ENCODE peak calls at places on chromosomes 7 and 10, in nine cellular contexts. I is testis, N is psoas muscle, V is fibroblast of lung, Q is GM23338, G is astrocyte of the spinal cord, M is BE2C, J is tibial nerve, A is heart left ventricle. R is an unnamed sample.

GRCh38 chr7:136911362-136911761 is 42.9 kb downstream of the CHRM2 start:
- DNase-seq in I (no peak), N (no peak), V (peak), Q (peak), G (peak), M (peak), J (no peak), A (no peak), R (no peak)

GRCh38 chr7:157498690-157499089 is 161.9 kb downstream of the DNAJB6 start:
- DNase-seq in I (no peak), N (peak), V (no peak), Q (no peak), G (no peak), M (no peak), J (no peak), A (no peak), R (no peak)

GRCh38 chr7:148930335-148930734 is 46.2 kb upstream of the EZH2 start:
- DNase-seq in I (no peak), N (no peak), V (no peak), Q (no peak), G (no peak), M (no peak), J (no peak), A (no peak), R (no peak)

GRCh38 chr7:30206466-30206865 is 71.7 kb downstream of the MTURN start:
- DNase-seq in I (no peak), N (no peak), V (no peak), Q (peak), G (peak), M (no peak), J (no peak), A (no peak), R (no peak)

GRCh38 chr7:107450970-107451369 is 18.9 kb upstream of the GPR22 start:
- DNase-seq in I (no peak), N (no peak), V (no peak), Q (no peak), G (no peak), M (no peak), J (no peak), A (no peak), R (no peak)

GRCh38 chr7:55515569-55516279 is 56.6 kb downstream of the VOPP1 start:
- DNase-seq in I (peak), N (peak), V (no peak), Q (no peak), G (no peak), M (no peak), J (no peak), A (no peak), R (no peak)

GRCh38 chr7:33262476-33262875 is 133.1 kb downstream of the BBS9 start:
- DNase-seq in I (no peak), N (no peak), V (no peak), Q (peak), G (no peak), M (no peak), J (no peak), A (no peak), R (no peak)

GRCh38 chr7:147022056-147022455 is 905.5 kb downstream of the CNTNAP2 start:
- DNase-seq in I (no peak), N (no peak), V (no peak), Q (no peak), G (no peak), M (no peak), J (no peak), A (no peak), R (no peak)

GRCh38 chr7:37765872-37766525 is 82.4 kb upstream of the NME8 start:
- DNase-seq in I (no peak), N (no peak), V (no peak), Q (no peak), G (no peak), M (no peak), J (no peak), A (peak), R (no peak)

GRCh38 chr7:93147358-93147757 is 827 bp downstream of the SAMD9L start:
- DNase-seq in I (peak), N (no peak), V (peak), Q (no peak), G (peak), M (no peak), J (peak), A (no peak), R (no peak)

DNA sequence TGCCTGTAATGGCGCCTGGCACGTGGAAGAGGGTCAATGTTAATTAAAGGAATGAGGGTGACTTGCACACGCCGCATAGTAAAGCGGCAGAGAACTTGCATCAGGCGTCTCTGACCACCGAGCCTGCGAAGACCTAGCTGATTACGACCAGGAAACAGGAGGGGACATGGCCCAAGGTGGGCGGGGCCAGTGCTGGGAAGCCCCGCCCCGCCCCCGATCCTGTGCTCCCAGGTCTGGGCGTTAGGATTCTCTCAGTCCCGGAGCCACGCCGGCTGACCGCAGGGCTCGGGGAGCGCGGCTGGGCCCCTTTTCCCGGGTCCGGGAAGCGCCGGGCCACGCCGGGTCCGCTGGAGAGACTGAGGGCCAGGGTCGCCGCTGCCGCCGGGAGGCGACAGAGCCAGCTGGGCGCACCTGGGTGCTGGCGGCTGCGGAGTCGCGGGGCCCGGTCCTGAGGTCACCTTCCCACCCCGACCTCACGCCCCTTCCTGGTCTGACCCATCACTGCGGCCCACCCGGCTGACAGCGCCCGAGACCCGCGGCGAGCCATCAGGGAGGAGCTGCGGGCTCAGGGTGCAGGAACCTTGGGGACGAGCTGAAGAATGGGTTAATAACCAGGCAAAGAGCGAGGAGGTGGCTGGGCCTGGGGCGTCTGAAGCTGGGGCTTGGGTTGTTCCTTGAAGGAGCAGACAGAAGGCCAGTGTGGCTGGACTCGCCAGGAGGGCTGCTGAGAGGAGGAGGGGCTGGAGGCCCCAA is 23.0 kb upstream of the GRID1 start:
- DNase-seq in I (no peak), N (no peak), V (no peak), Q (peak), G (no peak), M (no peak), J (no peak), A (peak), R (no peak)
- H3K4me3 ChIP-seq in I (peak), N (peak), V (peak), Q (peak), G (peak), M (no peak), J (no peak), A (peak), R (no peak)

GRCh38 chr10:97686301-97686961 is 610 bp downstream of the AVPI1 start:
- DNase-seq in I (no peak), N (no peak), V (no peak), Q (no peak), G (no peak), M (no peak), J (no peak), A (no peak), R (no peak)

GRCh38 chr10:97690138-97690537 is 3.1 kb upstream of the AVPI1 start:
- DNase-seq in I (no peak), N (no peak), V (no peak), Q (no peak), G (no peak), M (no peak), J (no peak), A (no peak), R (no peak)

GRCh38 chr10:97686962-97687784 is at the start of gene AVPI1:
- DNase-seq in I (peak), N (peak), V (peak), Q (peak), G (peak), M (peak), J (peak), A (peak), R (peak)

GRCh38 chr10:97689637-97690036 is 2.6 kb upstream of the AVPI1 start:
- DNase-seq in I (no peak), N (no peak), V (peak), Q (peak), G (peak), M (no peak), J (peak), A (no peak), R (peak)

DNA sequence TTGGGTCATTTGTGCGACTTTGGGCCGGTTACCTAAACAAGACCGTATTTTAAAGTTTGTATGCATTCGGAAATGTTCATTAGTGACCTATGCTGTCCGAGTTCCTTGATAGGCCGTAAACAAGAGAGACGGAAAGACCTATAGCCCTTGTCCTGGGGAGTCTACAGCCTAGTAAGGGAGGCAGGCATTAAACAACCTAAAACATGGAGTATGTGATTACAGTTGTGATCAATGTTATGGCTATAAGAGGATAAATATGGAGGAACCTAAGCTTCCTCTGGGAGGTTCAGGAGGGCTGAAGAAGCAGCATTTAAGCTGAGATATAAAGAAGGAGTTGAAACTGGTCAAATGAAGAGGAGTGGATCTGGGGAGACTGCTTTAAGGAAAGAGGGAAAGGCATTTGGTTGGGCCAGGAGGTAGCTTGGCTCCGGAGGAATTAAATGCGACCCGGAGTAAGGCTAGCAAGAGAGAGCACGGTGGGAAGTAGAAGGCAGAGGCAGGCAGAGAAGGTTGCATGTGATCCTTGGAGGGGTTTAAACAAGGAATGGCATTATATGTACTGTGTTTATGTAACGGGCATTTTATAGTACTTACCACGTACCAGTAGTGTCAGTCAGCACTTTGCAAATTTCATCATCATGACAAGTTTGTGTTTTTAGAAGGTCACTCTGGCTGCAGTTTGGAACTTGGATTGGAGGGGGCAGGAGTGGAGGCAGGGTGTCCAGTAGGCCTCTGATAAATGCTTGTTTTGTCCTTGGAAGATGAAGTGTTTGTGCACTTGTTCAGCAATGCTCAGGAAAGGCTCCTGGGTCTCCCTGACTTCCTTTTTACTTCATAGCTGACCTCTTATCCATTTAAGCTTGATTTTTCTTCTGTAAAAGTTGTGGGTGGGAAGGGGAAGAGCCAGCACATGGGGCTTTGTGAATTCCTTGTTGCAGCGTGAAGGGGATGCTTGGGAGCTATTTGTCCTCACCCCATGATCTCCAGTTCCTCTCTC is 1.0 kb upstream of the AVPI1 start:
- DNase-seq in I (peak), N (no peak), V (peak), Q (peak), G (peak), M (no peak), J (peak), A (no peak), R (peak)
- H3K4me3 ChIP-seq in I (peak), N (peak), V (peak), Q (peak), G (peak), M (peak), J (peak), A (peak), R (peak)

DNA sequence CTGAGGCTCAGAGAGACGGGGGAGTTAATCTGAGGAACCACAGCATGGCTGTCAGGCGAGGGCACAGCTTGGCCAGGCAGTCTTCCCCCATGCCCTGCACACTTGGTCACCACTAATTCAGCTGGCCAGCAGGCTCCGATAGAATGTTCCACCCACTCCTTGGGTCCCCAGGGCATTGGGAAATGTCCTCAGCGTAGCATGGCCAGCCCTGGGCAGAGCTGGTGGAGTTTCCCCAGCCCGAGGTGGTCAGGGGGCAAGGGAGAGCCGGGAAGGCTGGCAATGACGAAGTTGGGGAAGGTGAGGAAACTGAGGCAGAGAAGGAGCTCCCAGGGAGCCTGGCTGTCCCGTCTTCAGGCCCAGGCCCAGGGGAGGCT is 12.1 kb upstream of the GRIFIN start:
- DNase-seq in I (no peak), N (peak), V (no peak), Q (no peak), G (no peak), M (no peak), J (peak), A (peak), R (no peak)
- H3K4me3 ChIP-seq in I (no peak), N (no peak), V (no peak), Q (no peak), G (no peak), M (no peak), J (no peak), A (no peak), R (no peak)

GRCh38 chr10:62961951-62962523 is 145.9 kb upstream of the EGR2 start:
- DNase-seq in I (no peak), N (no peak), V (peak), Q (no peak), G (peak), M (no peak), J (no peak), A (no peak), R (no peak)

GRCh38 chr10:62958980-62959379 is 142.8 kb upstream of the EGR2 start:
- DNase-seq in I (no peak), N (no peak), V (no peak), Q (no peak), G (no peak), M (no peak), J (no peak), A (no peak), R (no peak)

GRCh38 chr10:62960416-62960815 is 144.2 kb upstream of the EGR2 start:
- DNase-seq in I (no peak), N (no peak), V (no peak), Q (no peak), G (peak), M (no peak), J (no peak), A (no peak), R (no peak)

GRCh38 chr10:62959553-62959952 is 143.4 kb upstream of the EGR2 start:
- DNase-seq in I (no peak), N (no peak), V (peak), Q (no peak), G (peak), M (no peak), J (no peak), A (no peak), R (no peak)
- H3K4me3 ChIP-seq in I (no peak), N (no peak), V (no peak), Q (no peak), G (no peak), M (no peak), J (no peak), A (no peak), R (no peak)

DNA sequence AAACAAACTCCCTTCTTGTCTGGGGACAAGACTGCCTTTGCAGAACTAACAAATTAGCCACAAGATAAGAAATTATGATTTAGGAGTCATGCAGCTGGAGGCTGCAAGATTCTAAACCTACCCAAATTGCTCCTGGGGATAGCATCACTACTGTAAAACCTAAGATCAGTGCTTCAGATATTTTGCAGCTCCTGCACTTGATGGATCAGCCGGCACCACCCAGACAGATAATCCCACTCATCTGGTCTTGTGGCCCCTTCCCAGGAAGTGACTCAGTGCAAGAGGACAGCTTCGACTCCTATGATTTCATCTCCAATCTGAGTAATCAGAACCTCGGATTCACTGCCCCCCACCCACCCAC is 181.9 kb downstream of the AKR1D1 start:
- DNase-seq in I (no peak), N (no peak), V (no peak), Q (no peak), G (no peak), M (peak), J (no peak), A (no peak), R (no peak)
- H3K4me3 ChIP-seq in I (no peak), N (no peak), V (no peak), Q (no peak), G (no peak), M (no peak), J (no peak), A (no peak), R (no peak)

GRCh38 chr10:95559466-95559865 is 1.7 kb downstream of the SORBS1 start:
- DNase-seq in I (no peak), N (peak), V (no peak), Q (peak), G (no peak), M (no peak), J (no peak), A (no peak), R (no peak)
- H3K4me3 ChIP-seq in I (peak), N (peak), V (no peak), Q (peak), G (no peak), M (no peak), J (peak), A (peak), R (no peak)

GRCh38 chr7:833601-834258 is 1.5 kb downstream of the SUN1 start:
- DNase-seq in I (no peak), N (no peak), V (no peak), Q (no peak), G (peak), M (no peak), J (no peak), A (no peak), R (no peak)

GRCh38 chr7:832968-833424 is 720 bp downstream of the SUN1 start:
- DNase-seq in I (no peak), N (no peak), V (no peak), Q (no peak), G (no peak), M (no peak), J (no peak), A (no peak), R (no peak)

GRCh38 chr7:832292-832967 is at the start of gene SUN1:
- DNase-seq in I (no peak), N (no peak), V (peak), Q (peak), G (peak), M (no peak), J (no peak), A (no peak), R (peak)

GRCh38 chr7:830069-830468 is 2.2 kb upstream of the SUN1 start:
- DNase-seq in I (no peak), N (no peak), V (no peak), Q (no peak), G (no peak), M (no peak), J (no peak), A (no peak), R (no peak)

DNA sequence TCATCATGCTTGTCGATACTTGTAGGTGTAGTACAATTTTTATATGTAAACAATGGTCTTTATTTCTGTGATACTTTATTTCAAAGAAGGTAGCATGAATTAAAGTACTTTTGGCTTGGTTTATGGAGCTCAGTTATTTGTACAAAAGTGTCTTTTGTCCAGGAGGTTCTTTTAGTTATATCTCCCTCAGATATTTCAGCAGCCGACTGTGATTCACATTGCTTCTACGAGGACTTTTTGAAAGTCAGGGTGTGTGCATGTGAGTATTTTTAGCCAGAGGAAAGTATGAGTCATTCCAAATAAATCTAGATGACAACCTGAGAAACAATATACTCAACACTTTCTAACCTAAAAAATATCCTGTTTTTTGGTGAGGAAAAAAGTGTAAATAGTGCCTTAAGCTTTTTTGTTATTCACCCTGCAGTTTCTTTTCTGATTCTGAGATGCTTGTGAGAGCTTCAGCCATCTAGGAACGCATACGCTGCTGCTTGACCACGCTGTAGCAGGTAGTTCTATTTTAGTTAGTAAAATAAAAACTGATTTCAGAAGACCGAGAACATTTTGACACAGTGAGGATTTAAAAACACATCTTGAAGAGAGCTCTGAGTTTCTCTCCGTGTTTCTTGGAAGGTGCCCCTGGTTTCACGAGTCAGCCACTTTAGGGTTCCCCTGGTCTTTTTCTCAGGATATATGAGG is 532 bp upstream of the SUN1 start:
- DNase-seq in I (no peak), N (no peak), V (peak), Q (no peak), G (peak), M (no peak), J (no peak), A (no peak), R (peak)
- H3K4me3 ChIP-seq in I (no peak), N (peak), V (peak), Q (peak), G (peak), M (no peak), J (peak), A (peak), R (peak)

R was measured in AG09309.